ENCODE peak calls at places on chromosomes 11 and 22, in ten cellular contexts. H, Q, P, B, L, E, S, X, F and T are unnamed samples.

GRCh38 chr22:49432211-49432905 is 395.3 kb downstream of the BRD1 start:
- DNase-seq in H (no peak), Q (no peak), P (no peak), B (no peak), L (no peak), E (no peak), S (no peak), X (no peak), F (no peak), T (no peak)

GRCh38 chr22:17358394-17358793 is 10.9 kb upstream of the CECR2 start:
- DNase-seq in H (peak), Q (no peak), P (no peak), B (no peak), L (no peak), E (no peak), S (no peak), X (no peak), F (no peak), T (no peak)

GRCh38 chr11:14388352-14388751 is 29.4 kb upstream of the RRAS2 start:
- DNase-seq in H (no peak), Q (no peak), P (no peak), B (no peak), L (no peak), E (no peak), S (no peak), X (no peak), F (no peak), T (no peak)

GRCh38 chr11:119108151-119108856 is 1.2 kb downstream of the C2CD2L start:
- DNase-seq in H (no peak), Q (no peak), P (no peak), B (no peak), L (no peak), E (peak), S (no peak), X (peak), F (peak), T (peak)

GRCh38 chr22:37509026-37509886 is 10.0 kb downstream of the CARD10 start:
- DNase-seq in H (no peak), Q (no peak), P (no peak), B (no peak), L (no peak), E (no peak), S (no peak), X (no peak), F (no peak), T (no peak)

GRCh38 chr11:1153105-1153950 is 4.4 kb upstream of the MUC5AC start:
- DNase-seq in H (no peak), Q (no peak), P (no peak), B (peak), L (peak), E (no peak), S (no peak), X (no peak), F (no peak), T (peak)

GRCh38 chr22:39128508-39128907 is 24.0 kb downstream of the CBX7 start:
- DNase-seq in H (no peak), Q (peak), P (no peak), B (no peak), L (no peak), E (no peak), S (no peak), X (no peak), F (no peak), T (no peak)

GRCh38 chr22:45172872-45173585 is 9.3 kb downstream of the NUP50 start:
- DNase-seq in H (no peak), Q (no peak), P (no peak), B (no peak), L (no peak), E (no peak), S (no peak), X (no peak), F (no peak), T (no peak)

GRCh38 chr11:1834132-1834610 is 619 bp upstream of the SYT8 start:
- DNase-seq in H (no peak), Q (no peak), P (no peak), B (no peak), L (no peak), E (peak), S (no peak), X (peak), F (no peak), T (peak)

GRCh38 chr11:103398829-103399228 is 289.6 kb downstream of the DYNC2H1 start:
- DNase-seq in H (no peak), Q (no peak), P (no peak), B (no peak), L (no peak), E (no peak), S (no peak), X (no peak), F (no peak), T (no peak)

GRCh38 chr11:103396237-103396636 is 287.0 kb downstream of the DYNC2H1 start:
- DNase-seq in H (no peak), Q (no peak), P (no peak), B (no peak), L (no peak), E (no peak), S (no peak), X (no peak), F (no peak), T (no peak)

GRCh38 chr11:103395612-103396011 is 286.4 kb downstream of the DYNC2H1 start:
- DNase-seq in H (no peak), Q (no peak), P (no peak), B (no peak), L (no peak), E (no peak), S (no peak), X (no peak), F (no peak), T (no peak)

GRCh38 chr11:103397369-103397768 is 288.1 kb downstream of the DYNC2H1 start:
- DNase-seq in H (no peak), Q (no peak), P (no peak), B (no peak), L (no peak), E (no peak), S (no peak), X (no peak), F (no peak), T (no peak)
- TF ChIP-seq EP300 in H (no peak), Q (no peak), P (no peak), B (no peak), L (no peak), E (no peak), S (no peak), X (no peak), F (no peak), T (no peak)

DNA sequence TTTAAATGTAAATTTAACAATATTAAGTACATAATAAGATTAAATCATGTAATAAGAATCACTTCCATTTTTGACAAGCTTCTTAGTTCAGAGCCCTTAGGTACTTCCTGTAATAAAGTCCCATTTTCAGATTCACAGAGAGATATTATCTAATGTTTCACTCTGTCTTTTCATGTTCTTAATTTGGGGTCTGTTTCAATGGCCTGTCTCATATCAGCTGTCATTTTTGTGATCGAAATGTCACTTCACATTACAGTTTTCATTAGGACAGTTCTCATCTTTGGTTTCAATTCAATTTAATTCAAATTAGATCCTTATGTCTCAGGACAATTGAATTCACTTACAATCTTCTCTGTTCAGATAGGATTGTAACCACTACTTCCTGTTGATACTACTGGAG is 22.6 kb upstream of the OLFML1 start:
- DNase-seq in H (no peak), Q (no peak), P (no peak), B (no peak), L (no peak), E (no peak), S (no peak), X (no peak), F (no peak), T (no peak)
- TF ChIP-seq POLR2A in H (no peak), Q (no peak), P (no peak), B (no peak), L (no peak), E (no peak), S (no peak), X (no peak), F (no peak), T (no peak)

DNA sequence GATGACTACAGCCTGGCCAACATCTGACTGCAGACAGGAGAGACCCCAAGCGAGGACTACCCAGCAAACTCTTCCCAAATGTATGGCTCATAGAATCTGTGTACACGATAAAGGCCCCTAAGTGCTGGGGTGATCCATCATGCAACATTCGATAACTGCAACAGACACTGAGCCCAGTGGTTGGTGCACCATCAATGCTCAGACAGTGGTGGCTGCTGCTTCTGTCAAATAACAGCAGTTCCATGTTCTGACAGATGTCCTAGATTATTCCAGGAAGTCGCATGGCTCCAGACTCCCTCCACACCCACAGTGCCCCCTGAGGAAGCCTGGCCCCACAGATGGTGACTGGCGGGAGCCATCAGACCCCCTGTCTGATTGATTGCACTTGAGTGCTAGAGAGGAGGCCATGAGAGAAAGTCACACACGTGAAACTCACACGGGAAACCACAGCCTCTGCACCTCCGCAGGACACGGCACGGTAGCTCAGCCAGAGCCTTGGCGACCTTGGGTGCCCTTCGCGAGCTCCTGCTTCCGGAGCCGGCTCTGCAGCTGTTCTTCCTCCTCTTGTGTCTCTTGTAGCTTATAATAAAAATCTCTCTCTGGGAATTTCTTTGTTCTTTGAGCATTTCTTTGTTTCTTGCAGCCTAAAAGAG is 1156.0 kb downstream of the TBC1D22A start:
- DNase-seq in H (no peak), Q (no peak), P (no peak), B (no peak), L (no peak), E (no peak), S (peak), X (peak), F (no peak), T (no peak)
- TF ChIP-seq EP300 in H (no peak), Q (no peak), P (no peak), B (no peak), L (no peak), E (no peak), S (no peak), X (no peak), F (no peak), T (no peak)

DNA sequence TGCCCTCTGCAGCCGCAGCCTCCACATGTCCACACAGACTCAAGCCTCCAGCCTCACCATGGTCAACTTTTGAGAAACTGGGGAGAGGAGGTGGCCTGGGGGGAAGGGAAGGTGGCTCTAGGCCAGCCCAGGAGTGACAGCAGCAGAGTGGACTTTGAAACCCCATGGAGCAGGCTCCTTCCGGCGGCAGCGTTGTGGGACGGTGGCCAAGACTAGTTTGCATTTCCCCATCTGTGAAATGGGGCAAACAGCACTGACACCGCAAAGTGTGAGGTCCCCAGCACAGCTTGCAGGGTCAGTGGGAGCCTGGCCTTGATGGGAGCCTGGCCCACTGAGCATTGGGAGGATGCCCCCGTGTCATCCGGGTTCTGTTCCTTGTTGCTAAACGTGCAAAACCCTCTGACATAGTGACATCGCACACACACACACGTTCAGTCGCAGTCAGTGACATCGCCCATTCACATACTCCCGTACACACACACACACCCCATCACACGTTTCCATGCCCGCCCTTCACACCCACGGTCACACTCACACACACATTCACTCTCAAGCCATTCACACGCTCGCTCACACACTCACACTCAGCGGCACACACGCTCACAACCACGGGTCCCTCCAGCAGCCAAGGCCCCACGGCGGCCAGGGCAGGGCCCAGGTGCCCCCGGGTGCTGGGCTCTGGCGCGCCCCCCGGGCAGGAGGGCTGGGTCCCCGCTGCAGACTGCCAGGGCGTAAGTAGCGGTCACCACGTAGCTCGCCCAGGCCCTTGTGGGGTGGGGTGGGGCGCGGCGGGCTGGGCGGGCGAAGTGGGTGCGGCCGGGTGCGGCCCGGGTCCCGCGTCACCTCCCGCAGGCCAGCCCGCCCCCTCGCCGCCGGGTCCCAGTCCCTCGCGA is 578 bp downstream of the CYB5R3 start:
- DNase-seq in H (no peak), Q (no peak), P (peak), B (no peak), L (peak), E (peak), S (no peak), X (peak), F (no peak), T (peak)
- TF ChIP-seq POLR2A in H (no peak), Q (peak), P (no peak), B (peak), L (no peak), E (no peak), S (no peak), X (peak), F (peak), T (peak)

DNA sequence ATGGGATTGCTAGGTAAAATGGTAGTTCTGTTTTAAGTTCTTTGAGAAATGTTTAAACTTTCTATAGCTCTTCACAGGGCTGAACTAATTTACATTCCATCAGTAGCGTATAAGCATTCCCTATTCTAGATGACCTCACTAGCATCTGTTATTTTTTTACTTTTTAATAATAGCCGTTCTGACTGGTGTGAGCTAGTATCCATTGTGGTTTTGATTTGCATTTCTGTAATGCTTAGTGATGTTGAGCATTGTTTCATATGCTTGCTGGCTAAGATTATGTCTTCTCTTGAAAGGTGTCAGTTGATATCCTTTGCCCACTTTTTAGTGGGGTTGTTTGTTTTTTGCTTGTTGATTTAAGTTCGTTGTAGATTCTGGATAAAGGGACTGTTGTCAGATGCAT is 35.9 kb downstream of the MMP27 start:
- DNase-seq in H (no peak), Q (no peak), P (no peak), B (no peak), L (no peak), E (no peak), S (no peak), X (no peak), F (no peak), T (no peak)
- TF ChIP-seq EP300 in H (no peak), Q (no peak), P (no peak), B (no peak), L (no peak), E (no peak), S (no peak), X (no peak), F (no peak), T (no peak)

GRCh38 chr11:57741132-57742086 is at the start of gene SELENOH:
- DNase-seq in H (peak), Q (peak), P (peak), B (peak), L (peak), E (peak), S (peak), X (peak), F (peak), T (peak)
- TF ChIP-seq POLR2A in H (no peak), Q (peak), P (peak), B (peak), L (peak), E (no peak), S (no peak), X (peak), F (peak), T (no peak)

DNA sequence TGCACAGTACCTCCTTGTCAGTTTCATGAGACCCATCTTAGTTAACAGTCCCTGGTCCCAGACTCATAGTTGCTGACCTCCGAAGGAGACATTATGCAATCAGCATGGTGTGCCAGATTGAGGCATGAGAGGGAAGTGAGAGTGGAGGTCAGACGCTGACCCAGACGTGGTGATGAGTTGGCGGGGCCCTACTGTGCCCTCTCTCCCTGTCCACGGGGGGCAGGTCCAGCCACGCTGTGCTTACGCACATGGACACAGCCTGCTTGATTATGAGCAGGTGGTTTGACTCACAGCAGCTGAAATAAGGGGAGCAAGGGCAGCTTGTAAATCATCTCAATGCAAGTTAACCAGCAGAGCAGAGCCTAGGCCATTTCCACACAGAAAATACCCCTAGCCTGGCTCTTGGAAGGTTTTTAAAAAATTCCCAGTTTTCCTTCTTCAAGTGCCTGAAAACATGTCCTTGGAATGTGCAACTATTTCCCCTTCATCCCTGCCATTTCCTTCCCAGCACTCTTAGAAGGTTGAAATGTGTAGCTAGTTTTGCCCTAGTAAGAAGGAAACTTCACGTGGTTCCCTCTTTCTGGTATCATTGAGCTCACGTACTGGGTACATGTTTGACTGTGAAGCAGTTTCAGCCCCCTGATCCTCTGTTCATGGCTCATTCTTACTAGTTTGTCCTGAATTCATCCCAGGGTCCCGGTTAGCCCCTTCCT is 122.6 kb upstream of the SORL1-AS1 start:
- DNase-seq in H (peak), Q (peak), P (peak), B (no peak), L (no peak), E (peak), S (no peak), X (peak), F (no peak), T (peak)
- TF ChIP-seq EP300 in H (peak), Q (no peak), P (peak), B (no peak), L (no peak), E (peak), S (no peak), X (peak), F (no peak), T (peak)